ENCODE peak calls at places on chromosomes 3 and 15, in six cellular contexts. One of them, this sample, is unnamed.

GRCh38 chr3:184505053-184505452 is 56.5 kb upstream of the EPHB3 start:
- DNase-seq in sigmoid colon: no peak
- DNase-seq in prostate gland: no peak
- DNase-seq in H1: no peak
- DNase-seq in K562: no peak
- DNase-seq in GM12878: no peak
- DNase-seq in this sample: no peak

GRCh38 chr15:65083262-65083701 is 6.7 kb downstream of the KBTBD13 start:
- DNase-seq in sigmoid colon: peak
- DNase-seq in prostate gland: no peak
- DNase-seq in H1: no peak
- DNase-seq in K562: peak
- DNase-seq in GM12878: no peak
- DNase-seq in this sample: no peak

GRCh38 chr3:147838650-147839049 is 429.5 kb downstream of the ZIC1 start:
- DNase-seq in sigmoid colon: no peak
- DNase-seq in prostate gland: no peak
- DNase-seq in H1: no peak
- DNase-seq in K562: no peak
- DNase-seq in GM12878: no peak
- DNase-seq in this sample: no peak

GRCh38 chr3:16496408-16497222 is 16.9 kb downstream of the RFTN1 start:
- DNase-seq in sigmoid colon: no peak
- DNase-seq in prostate gland: no peak
- DNase-seq in H1: no peak
- DNase-seq in K562: no peak
- DNase-seq in GM12878: peak
- DNase-seq in this sample: no peak

GRCh38 chr3:53226841-53227407 is 28.9 kb downstream of the TKT start:
- DNase-seq in sigmoid colon: no peak
- DNase-seq in prostate gland: no peak
- DNase-seq in H1: no peak
- DNase-seq in K562: no peak
- DNase-seq in GM12878: no peak
- DNase-seq in this sample: peak

GRCh38 chr3:52310861-52311566 is 5.1 kb upstream of the DNAH1 start:
- DNase-seq in sigmoid colon: no peak
- DNase-seq in prostate gland: no peak
- DNase-seq in H1: no peak
- DNase-seq in K562: no peak
- DNase-seq in GM12878: peak
- DNase-seq in this sample: peak

GRCh38 chr3:46006646-46007045 is 11.0 kb upstream of the FYCO1 start:
- DNase-seq in sigmoid colon: no peak
- DNase-seq in prostate gland: no peak
- DNase-seq in H1: no peak
- DNase-seq in K562: no peak
- DNase-seq in GM12878: no peak
- DNase-seq in this sample: no peak

GRCh38 chr3:45993421-45994027 is 2.1 kb downstream of the FYCO1 start:
- DNase-seq in sigmoid colon: no peak
- DNase-seq in prostate gland: no peak
- DNase-seq in H1: no peak
- DNase-seq in K562: no peak
- DNase-seq in GM12878: no peak
- DNase-seq in this sample: no peak

GRCh38 chr3:177647876-177648275 is 450.6 kb upstream of the TBL1XR1 start:
- DNase-seq in sigmoid colon: no peak
- DNase-seq in prostate gland: no peak
- DNase-seq in H1: no peak
- DNase-seq in K562: no peak
- DNase-seq in GM12878: no peak
- DNase-seq in this sample: no peak

GRCh38 chr3:46112296-46112695 is 85.0 kb upstream of the XCR1 start:
- DNase-seq in sigmoid colon: no peak
- DNase-seq in prostate gland: no peak
- DNase-seq in H1: no peak
- DNase-seq in K562: no peak
- DNase-seq in GM12878: no peak
- DNase-seq in this sample: no peak

GRCh38 chr15:74783072-74783807 is 1.4 kb downstream of the CSK start:
- DNase-seq in sigmoid colon: no peak
- DNase-seq in prostate gland: no peak
- DNase-seq in H1: no peak
- DNase-seq in K562: peak
- DNase-seq in GM12878: no peak
- DNase-seq in this sample: no peak

GRCh38 chr15:78306176-78306774 is 6.9 kb upstream of the SKIC8 start:
- DNase-seq in sigmoid colon: no peak
- DNase-seq in prostate gland: no peak
- DNase-seq in H1: no peak
- DNase-seq in K562: peak
- DNase-seq in GM12878: no peak
- DNase-seq in this sample: no peak

GRCh38 chr3:39794880-39795279 is 14.5 kb upstream of the MYRIP start:
- DNase-seq in sigmoid colon: no peak
- DNase-seq in prostate gland: no peak
- DNase-seq in H1: no peak
- DNase-seq in K562: no peak
- DNase-seq in GM12878: no peak
- DNase-seq in this sample: no peak

GRCh38 chr3:76998555-76998954 is 41.3 kb upstream of the ROBO2 start:
- DNase-seq in sigmoid colon: no peak
- DNase-seq in prostate gland: no peak
- DNase-seq in H1: no peak
- DNase-seq in K562: no peak
- DNase-seq in GM12878: no peak
- DNase-seq in this sample: no peak

GRCh38 chr15:29805043-29805707 is 17.1 kb downstream of the TJP1 start:
- DNase-seq in sigmoid colon: no peak
- DNase-seq in prostate gland: peak
- DNase-seq in H1: no peak
- DNase-seq in K562: no peak
- DNase-seq in GM12878: no peak
- DNase-seq in this sample: no peak

GRCh38 chr15:67077641-67078215 is 12.3 kb downstream of the SMAD3 start:
- DNase-seq in sigmoid colon: no peak
- DNase-seq in prostate gland: no peak
- DNase-seq in H1: no peak
- DNase-seq in K562: no peak
- DNase-seq in GM12878: no peak
- DNase-seq in this sample: no peak

GRCh38 chr3:158158969-158159368 is 49.1 kb downstream of the RSRC1 start:
- DNase-seq in sigmoid colon: no peak
- DNase-seq in prostate gland: no peak
- DNase-seq in H1: no peak
- DNase-seq in K562: no peak
- DNase-seq in GM12878: no peak
- DNase-seq in this sample: no peak

GRCh38 chr3:39255503-39256325 is 24.1 kb downstream of the CX3CR1 start:
- DNase-seq in sigmoid colon: no peak
- DNase-seq in prostate gland: no peak
- DNase-seq in H1: no peak
- DNase-seq in K562: no peak
- DNase-seq in GM12878: peak
- DNase-seq in this sample: peak

GRCh38 chr3:126749931-126750759 is 46.1 kb downstream of the CHCHD6 start:
- DNase-seq in sigmoid colon: no peak
- DNase-seq in prostate gland: no peak
- DNase-seq in H1: peak
- DNase-seq in K562: no peak
- DNase-seq in GM12878: no peak
- DNase-seq in this sample: no peak

GRCh38 chr3:137347132-137347531 is 389.3 kb downstream of the IL20RB start:
- DNase-seq in sigmoid colon: no peak
- DNase-seq in prostate gland: no peak
- DNase-seq in H1: no peak
- DNase-seq in K562: no peak
- DNase-seq in GM12878: no peak
- DNase-seq in this sample: no peak

GRCh38 chr3:13123765-13124164 is 50.5 kb upstream of the IQSEC1 start:
- DNase-seq in sigmoid colon: peak
- DNase-seq in prostate gland: no peak
- DNase-seq in H1: no peak
- DNase-seq in K562: no peak
- DNase-seq in GM12878: no peak
- DNase-seq in this sample: no peak

GRCh38 chr3:113132571-113132996 is 78.8 kb upstream of the BOC start:
- DNase-seq in sigmoid colon: no peak
- DNase-seq in prostate gland: no peak
- DNase-seq in H1: no peak
- DNase-seq in K562: no peak
- DNase-seq in GM12878: no peak
- DNase-seq in this sample: no peak

DNA sequence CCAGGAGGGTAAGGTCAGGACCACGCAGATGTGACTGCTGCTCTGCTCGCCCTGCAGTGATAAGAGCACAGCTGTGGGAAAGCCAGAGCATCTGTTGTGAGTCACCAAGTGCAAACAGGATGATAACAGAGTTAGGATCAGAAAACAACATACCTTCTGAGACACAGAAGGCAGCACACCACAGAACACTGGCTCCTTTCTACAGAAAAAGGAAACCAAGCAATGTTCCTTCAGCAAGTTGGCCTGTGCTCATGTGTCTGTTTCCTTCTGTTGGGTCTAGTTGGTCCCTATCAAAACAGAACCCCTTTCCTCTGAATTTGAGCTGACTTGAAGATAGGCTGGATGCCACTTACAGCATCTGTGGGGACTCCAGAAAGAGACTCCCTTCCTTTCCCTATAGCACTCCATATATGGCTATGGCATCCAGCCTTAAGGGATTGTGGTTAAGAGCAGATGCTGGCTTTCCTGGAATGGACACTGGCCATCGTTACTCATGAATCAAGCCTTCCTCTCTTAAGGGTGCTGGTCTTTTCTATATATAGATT is 440.7 kb upstream of the THBS1 start:
- DNase-seq in sigmoid colon: no peak
- DNase-seq in prostate gland: no peak
- DNase-seq in H1: no peak
- DNase-seq in K562: peak
- DNase-seq in GM12878: no peak
- DNase-seq in this sample: no peak
- TF ChIP-seq POLR2AphosphoS5 in sigmoid colon: no peak
- TF ChIP-seq POLR2AphosphoS5 in prostate gland: no peak
- TF ChIP-seq POLR2AphosphoS5 in H1: no peak
- TF ChIP-seq POLR2AphosphoS5 in K562: peak
- TF ChIP-seq POLR2AphosphoS5 in GM12878: no peak
- TF ChIP-seq POLR2AphosphoS5 in this sample: no peak

DNA sequence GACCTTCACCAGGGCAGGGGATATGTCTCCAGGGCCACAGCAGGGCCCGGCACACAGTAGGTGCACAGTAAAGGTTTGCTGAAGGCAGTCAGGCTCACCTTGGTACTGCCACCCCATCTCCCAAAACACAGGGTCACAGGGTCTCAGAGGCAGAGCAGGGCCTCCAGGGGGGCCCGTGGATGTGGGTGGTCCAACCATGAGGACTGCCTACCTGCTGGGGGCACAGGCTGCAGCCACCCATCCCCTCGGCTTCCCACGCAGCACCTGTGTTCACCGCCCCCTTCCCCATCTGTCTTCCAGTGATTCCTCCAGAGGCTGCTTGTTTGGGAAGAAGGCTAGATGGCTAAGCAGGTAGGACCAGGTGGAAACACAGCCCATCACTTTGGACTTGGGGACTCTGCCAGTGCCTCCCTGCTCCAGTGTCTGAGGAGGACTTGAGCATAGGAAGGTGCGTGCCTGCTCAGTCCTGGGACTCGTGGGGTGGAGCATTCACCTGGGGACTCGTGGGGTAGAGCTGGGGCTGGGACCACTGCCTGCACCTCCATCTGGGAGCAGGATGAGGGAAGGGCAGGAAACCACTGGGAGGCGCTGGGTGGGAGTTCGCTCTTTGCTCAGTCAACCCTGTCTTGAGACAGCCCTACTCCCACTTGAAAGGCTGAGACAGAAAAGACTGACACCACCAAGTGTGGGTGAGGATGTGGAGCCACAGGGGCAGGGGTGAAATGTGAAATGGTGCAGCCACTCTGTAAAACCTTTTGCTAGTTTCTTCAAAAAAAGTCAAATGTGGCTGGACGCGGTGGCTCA is 18.8 kb upstream of the PLXND1 start:
- DNase-seq in sigmoid colon: peak
- DNase-seq in prostate gland: no peak
- DNase-seq in H1: peak
- DNase-seq in K562: no peak
- DNase-seq in GM12878: no peak
- DNase-seq in this sample: peak
- TF ChIP-seq POLR2A in sigmoid colon: no peak
- TF ChIP-seq POLR2A in prostate gland: no peak
- TF ChIP-seq POLR2A in H1: no peak
- TF ChIP-seq POLR2A in K562: no peak
- TF ChIP-seq POLR2A in GM12878: no peak
- TF ChIP-seq POLR2A in this sample: no peak

GRCh38 chr3:14884665-14885064 is 62.7 kb upstream of the NR2C2 start:
- DNase-seq in sigmoid colon: no peak
- DNase-seq in prostate gland: no peak
- DNase-seq in H1: no peak
- DNase-seq in K562: no peak
- DNase-seq in GM12878: no peak
- DNase-seq in this sample: no peak
- TF ChIP-seq POLR2AphosphoS5 in sigmoid colon: no peak
- TF ChIP-seq POLR2AphosphoS5 in prostate gland: no peak
- TF ChIP-seq POLR2AphosphoS5 in H1: no peak
- TF ChIP-seq POLR2AphosphoS5 in K562: no peak
- TF ChIP-seq POLR2AphosphoS5 in GM12878: no peak
- TF ChIP-seq POLR2AphosphoS5 in this sample: no peak

GRCh38 chr15:85782112-85782511 is 12.6 kb downstream of the KLHL25 start:
- DNase-seq in sigmoid colon: no peak
- DNase-seq in prostate gland: no peak
- DNase-seq in H1: no peak
- DNase-seq in K562: no peak
- DNase-seq in GM12878: peak
- DNase-seq in this sample: no peak
- TF ChIP-seq POLR2A in sigmoid colon: no peak
- TF ChIP-seq POLR2A in prostate gland: no peak
- TF ChIP-seq POLR2A in H1: no peak
- TF ChIP-seq POLR2A in K562: no peak
- TF ChIP-seq POLR2A in GM12878: no peak
- TF ChIP-seq POLR2A in this sample: no peak

GRCh38 chr3:155555479-155556065 is 189.3 kb downstream of the PLCH1 start:
- DNase-seq in sigmoid colon: no peak
- DNase-seq in prostate gland: no peak
- DNase-seq in H1: no peak
- DNase-seq in K562: no peak
- DNase-seq in GM12878: no peak
- DNase-seq in this sample: no peak

GRCh38 chr3:155553800-155554199 is 191.1 kb downstream of the PLCH1 start:
- DNase-seq in sigmoid colon: no peak
- DNase-seq in prostate gland: no peak
- DNase-seq in H1: no peak
- DNase-seq in K562: no peak
- DNase-seq in GM12878: no peak
- DNase-seq in this sample: no peak

GRCh38 chr3:155550386-155550785 is 194.5 kb downstream of the PLCH1 start:
- DNase-seq in sigmoid colon: no peak
- DNase-seq in prostate gland: no peak
- DNase-seq in H1: no peak
- DNase-seq in K562: no peak
- DNase-seq in GM12878: no peak
- DNase-seq in this sample: no peak

GRCh38 chr3:155556531-155556930 is 188.3 kb downstream of the PLCH1 start:
- DNase-seq in sigmoid colon: no peak
- DNase-seq in prostate gland: no peak
- DNase-seq in H1: no peak
- DNase-seq in K562: no peak
- DNase-seq in GM12878: no peak
- DNase-seq in this sample: no peak

GRCh38 chr3:155554777-155555445 is 190.0 kb downstream of the PLCH1 start:
- DNase-seq in sigmoid colon: no peak
- DNase-seq in prostate gland: no peak
- DNase-seq in H1: no peak
- DNase-seq in K562: no peak
- DNase-seq in GM12878: peak
- DNase-seq in this sample: no peak
- TF ChIP-seq POLR2AphosphoS5 in sigmoid colon: no peak
- TF ChIP-seq POLR2AphosphoS5 in prostate gland: no peak
- TF ChIP-seq POLR2AphosphoS5 in H1: no peak
- TF ChIP-seq POLR2AphosphoS5 in K562: no peak
- TF ChIP-seq POLR2AphosphoS5 in GM12878: no peak
- TF ChIP-seq POLR2AphosphoS5 in this sample: no peak